ENCODE peak calls at places on chromosome 5, in ten cellular contexts. X, M, J, V, W, B, G, P, I and S are unnamed samples.

GRCh38 chr5:52709171-52709925 is 78.4 kb upstream of the ITGA1 start:
- DNase-seq in X (no peak), M (no peak), J (no peak), V (no peak), W (no peak), B (peak), G (no peak), P (no peak), I (no peak), S (no peak)

GRCh38 chr5:45038366-45038987 is 229.7 kb downstream of the MRPS30 start:
- DNase-seq in X (peak), M (peak), J (no peak), V (no peak), W (no peak), B (no peak), G (peak), P (no peak), I (no peak), S (no peak)

GRCh38 chr5:174559141-174559540 is 165.2 kb upstream of the MSX2 start:
- DNase-seq in X (no peak), M (peak), J (no peak), V (no peak), W (no peak), B (no peak), G (no peak), P (no peak), I (no peak), S (no peak)

GRCh38 chr5:763998-764781 is 20.3 kb downstream of the ZDHHC11B start:
- DNase-seq in X (no peak), M (no peak), J (peak), V (no peak), W (no peak), B (no peak), G (no peak), P (peak), I (peak), S (no peak)

GRCh38 chr5:135217669-135218485 is 181.2 kb downstream of the MACROH2A1 start:
- DNase-seq in X (no peak), M (no peak), J (peak), V (no peak), W (no peak), B (no peak), G (no peak), P (no peak), I (no peak), S (no peak)

GRCh38 chr5:103119067-103119764 is 722 bp downstream of the GIN1 start:
- DNase-seq in X (no peak), M (no peak), J (no peak), V (no peak), W (no peak), B (no peak), G (peak), P (no peak), I (no peak), S (no peak)

GRCh38 chr5:35860686-35861085 is 4.0 kb downstream of the IL7R start:
- DNase-seq in X (no peak), M (no peak), J (no peak), V (no peak), W (no peak), B (no peak), G (no peak), P (no peak), I (no peak), S (no peak)

GRCh38 chr5:150780180-150780692 is 1.7 kb downstream of the SMIM3 start:
- DNase-seq in X (peak), M (no peak), J (no peak), V (no peak), W (peak), B (peak), G (no peak), P (no peak), I (no peak), S (no peak)

GRCh38 chr5:89878140-89878570 is 531.4 kb downstream of the CETN3 start:
- DNase-seq in X (no peak), M (peak), J (no peak), V (no peak), W (no peak), B (no peak), G (no peak), P (no peak), I (no peak), S (no peak)

GRCh38 chr5:55160493-55161209 is 680 bp downstream of the GPX8 start:
- DNase-seq in X (no peak), M (peak), J (no peak), V (no peak), W (peak), B (peak), G (no peak), P (peak), I (no peak), S (no peak)

GRCh38 chr5:107700486-107700885 is 29.7 kb upstream of the EFNA5 start:
- DNase-seq in X (no peak), M (no peak), J (no peak), V (no peak), W (no peak), B (no peak), G (no peak), P (no peak), I (no peak), S (no peak)

GRCh38 chr5:112390327-112390726 is 28.8 kb downstream of the EPB41L4A start:
- DNase-seq in X (no peak), M (no peak), J (no peak), V (no peak), W (no peak), B (no peak), G (no peak), P (no peak), I (peak), S (no peak)

GRCh38 chr5:179406031-179406681 is 60.9 kb upstream of the ADAMTS2 start:
- DNase-seq in X (no peak), M (no peak), J (no peak), V (no peak), W (no peak), B (no peak), G (no peak), P (no peak), I (no peak), S (no peak)

GRCh38 chr5:56328753-56329560 is 95.8 kb upstream of the ANKRD55 start:
- DNase-seq in X (no peak), M (peak), J (no peak), V (no peak), W (no peak), B (no peak), G (no peak), P (no peak), I (no peak), S (no peak)

GRCh38 chr5:58543723-58544122 is 39.2 kb upstream of the RAB3C start:
- DNase-seq in X (peak), M (no peak), J (no peak), V (no peak), W (no peak), B (no peak), G (no peak), P (no peak), I (no peak), S (no peak)

GRCh38 chr5:151615431-151615830 is 24.3 kb upstream of the FAT2 start:
- DNase-seq in X (no peak), M (peak), J (no peak), V (no peak), W (no peak), B (no peak), G (no peak), P (no peak), I (no peak), S (no peak)

GRCh38 chr5:1462358-1462757 is 17.1 kb upstream of the SLC6A3 start:
- DNase-seq in X (no peak), M (no peak), J (no peak), V (no peak), W (no peak), B (no peak), G (no peak), P (peak), I (no peak), S (no peak)

DNA sequence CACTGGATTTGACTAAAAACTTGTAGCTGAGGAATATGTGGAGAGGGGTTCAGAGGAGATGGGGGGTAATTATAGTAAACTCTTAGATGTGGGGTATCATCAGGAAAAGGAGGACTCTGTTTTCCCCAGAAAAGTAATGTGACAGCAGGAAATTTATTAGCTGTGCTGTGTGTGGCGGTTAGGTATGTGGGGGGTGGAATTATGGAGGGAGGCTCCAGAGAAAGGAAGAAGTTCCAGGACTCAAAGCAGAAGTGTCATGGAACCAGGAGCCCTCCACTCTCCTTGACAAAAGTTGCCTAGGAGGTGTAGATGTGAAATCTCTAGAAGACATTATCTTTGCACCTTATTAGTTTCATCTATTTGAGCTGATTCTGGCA is 18.0 kb downstream of the NR2F1 start:
- DNase-seq in X (no peak), M (no peak), J (no peak), V (no peak), W (no peak), B (no peak), G (no peak), P (no peak), I (no peak), S (no peak)
- H3K27ac ChIP-seq in X (no peak), M (no peak), J (no peak), V (no peak), W (no peak), B (no peak), G (no peak), P (no peak), I (no peak), S (no peak)

GRCh38 chr5:158968160-158968559 is 131.6 kb downstream of the EBF1 start:
- DNase-seq in X (no peak), M (no peak), J (no peak), V (no peak), W (no peak), B (no peak), G (no peak), P (no peak), I (no peak), S (no peak)
- H3K27ac ChIP-seq in X (no peak), M (no peak), J (no peak), V (no peak), W (peak), B (peak), G (no peak), P (no peak), I (no peak), S (no peak)

DNA sequence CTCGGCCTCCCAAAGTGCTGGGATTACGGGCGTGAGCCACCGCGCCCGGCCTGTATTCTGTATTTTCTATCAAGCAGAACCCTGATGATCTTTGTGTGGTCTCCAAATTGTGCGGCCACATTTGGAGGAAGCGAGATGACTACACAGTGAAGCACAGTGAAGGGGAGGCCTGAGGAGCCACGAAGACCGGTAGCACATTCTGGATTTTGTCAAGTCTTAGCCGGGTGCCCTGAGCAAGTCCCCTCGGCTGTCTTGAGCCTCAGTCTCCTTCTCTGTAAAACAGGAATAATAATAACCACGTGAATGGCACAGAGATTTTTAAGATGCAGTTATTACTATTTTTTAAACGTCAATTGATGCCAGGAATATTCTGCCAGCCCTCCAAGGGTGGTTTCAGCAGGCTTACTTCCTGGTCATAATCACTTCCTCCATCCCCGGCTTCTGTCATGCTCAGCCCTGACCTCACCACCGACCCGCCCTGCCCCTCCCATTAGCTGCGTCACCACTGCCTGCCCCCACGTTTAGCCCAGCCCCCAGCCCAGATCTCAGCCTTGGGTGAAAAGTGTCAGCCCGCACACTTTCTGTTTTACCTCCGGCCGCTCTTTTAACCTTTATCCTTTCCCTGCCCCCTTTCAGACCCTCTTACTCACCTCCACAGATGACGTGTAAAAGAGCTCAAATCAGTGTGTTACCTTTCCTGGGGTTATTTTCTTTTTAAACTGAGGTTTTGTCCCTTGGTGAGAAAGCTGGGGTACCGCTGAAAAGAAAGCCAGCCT is 27.0 kb upstream of the ERGIC1 start:
- DNase-seq in X (peak), M (peak), J (peak), V (peak), W (peak), B (peak), G (no peak), P (peak), I (peak), S (peak)
- H3K27ac ChIP-seq in X (peak), M (peak), J (peak), V (peak), W (peak), B (peak), G (no peak), P (no peak), I (no peak), S (peak)

DNA sequence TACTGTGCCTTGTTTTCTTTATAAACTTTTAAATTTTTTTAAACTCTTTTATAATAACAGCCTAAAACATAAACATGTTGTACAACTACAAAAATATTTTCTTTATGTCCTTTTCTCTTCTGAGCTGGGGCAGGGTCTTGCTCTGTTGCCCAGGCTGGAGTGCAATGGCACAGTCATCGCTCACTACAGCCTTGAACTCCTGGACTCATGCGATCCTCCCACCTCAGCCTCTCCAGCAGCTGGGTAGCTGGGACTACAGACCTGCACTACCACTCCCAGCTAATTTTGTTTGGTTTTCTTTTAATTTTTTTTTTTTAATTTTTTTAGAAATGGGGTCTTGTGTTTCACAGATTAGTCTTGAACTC is 31.5 kb downstream of the TTC1 start:
- DNase-seq in X (no peak), M (no peak), J (no peak), V (no peak), W (no peak), B (no peak), G (no peak), P (no peak), I (no peak), S (no peak)
- H3K27ac ChIP-seq in X (no peak), M (no peak), J (no peak), V (no peak), W (no peak), B (no peak), G (no peak), P (no peak), I (no peak), S (no peak)